ENCODE peak calls at places on chromosomes 4 and X, in nine cellular contexts. One of them, this sample, is unnamed.

GRCh38 chrX:53073115-53073581 is 9.0 kb upstream of the TSPYL2 start:
- DNase-seq in glomerular endothelial cell: no peak
- DNase-seq in activated CD8-positive, alpha-beta T cell treated with anti-CD3 and anti-CD28 coated beads, Interleukin-2, amount 10 ng/mL, durations not matched to agents 7 days and 5 days: no peak
- DNase-seq in GM19239: no peak
- DNase-seq in HT1080: no peak
- DNase-seq in IMR-90: no peak
- DNase-seq in iPS-NIHi11: no peak
- DNase-seq in body of pancreas: no peak
- DNase-seq in NCI-H345: peak; percentile 52
- DNase-seq in this sample: no peak

GRCh38 chrX:103051260-103051789 is 12.6 kb downstream of the BEX1 start:
- DNase-seq in IMR-90: no peak
- DNase-seq in glomerular endothelial cell: no peak
- DNase-seq in NCI-H345: no peak
- DNase-seq in activated CD8-positive, alpha-beta T cell treated with anti-CD3 and anti-CD28 coated beads, Interleukin-2, amount 10 ng/mL, durations not matched to agents 7 days and 5 days: no peak
- DNase-seq in GM19239: no peak
- DNase-seq in body of pancreas: no peak
- DNase-seq in HT1080: no peak
- DNase-seq in iPS-NIHi11: no peak
- DNase-seq in this sample: no peak

GRCh38 chrX:46547857-46548256 is 2.6 kb upstream of the ZNF674 start:
- DNase-seq in iPS-NIHi11: no peak
- DNase-seq in GM19239: no peak
- DNase-seq in body of pancreas: no peak
- DNase-seq in NCI-H345: no peak
- DNase-seq in activated CD8-positive, alpha-beta T cell treated with anti-CD3 and anti-CD28 coated beads, Interleukin-2, amount 10 ng/mL, durations not matched to agents 7 days and 5 days: no peak
- DNase-seq in glomerular endothelial cell: no peak
- DNase-seq in IMR-90: peak; percentile 84
- DNase-seq in HT1080: peak; percentile 77
- DNase-seq in this sample: no peak

GRCh38 chrX:124282580-124282979 is 49.9 kb upstream of the TEX13D start:
- DNase-seq in glomerular endothelial cell: no peak
- DNase-seq in body of pancreas: no peak
- DNase-seq in IMR-90: no peak
- DNase-seq in GM19239: no peak
- DNase-seq in HT1080: peak; percentile 1
- DNase-seq in NCI-H345: no peak
- DNase-seq in iPS-NIHi11: no peak
- DNase-seq in activated CD8-positive, alpha-beta T cell treated with anti-CD3 and anti-CD28 coated beads, Interleukin-2, amount 10 ng/mL, durations not matched to agents 7 days and 5 days: no peak
- DNase-seq in this sample: no peak

GRCh38 chr4:16582526-16582925 is 315.9 kb downstream of the LDB2 start:
- DNase-seq in HT1080: no peak
- DNase-seq in activated CD8-positive, alpha-beta T cell treated with anti-CD3 and anti-CD28 coated beads, Interleukin-2, amount 10 ng/mL, durations not matched to agents 7 days and 5 days: no peak
- DNase-seq in glomerular endothelial cell: no peak
- DNase-seq in NCI-H345: no peak
- DNase-seq in body of pancreas: no peak
- DNase-seq in IMR-90: no peak
- DNase-seq in GM19239: no peak
- DNase-seq in iPS-NIHi11: peak; percentile 46
- DNase-seq in this sample: peak; percentile 5

GRCh38 chr4:57206172-57206571 is 96.0 kb upstream of the IGFBP7 start:
- DNase-seq in IMR-90: no peak
- DNase-seq in glomerular endothelial cell: no peak
- DNase-seq in GM19239: no peak
- DNase-seq in HT1080: no peak
- DNase-seq in iPS-NIHi11: no peak
- DNase-seq in activated CD8-positive, alpha-beta T cell treated with anti-CD3 and anti-CD28 coated beads, Interleukin-2, amount 10 ng/mL, durations not matched to agents 7 days and 5 days: no peak
- DNase-seq in body of pancreas: no peak
- DNase-seq in NCI-H345: no peak
- DNase-seq in this sample: no peak

GRCh38 chrX:115632455-115632854 is 71.5 kb downstream of the PLS3 start:
- DNase-seq in IMR-90: peak; percentile 61
- DNase-seq in GM19239: no peak
- DNase-seq in NCI-H345: no peak
- DNase-seq in HT1080: peak; percentile 7
- DNase-seq in activated CD8-positive, alpha-beta T cell treated with anti-CD3 and anti-CD28 coated beads, Interleukin-2, amount 10 ng/mL, durations not matched to agents 7 days and 5 days: no peak
- DNase-seq in iPS-NIHi11: no peak
- DNase-seq in glomerular endothelial cell: no peak
- DNase-seq in body of pancreas: no peak
- DNase-seq in this sample: no peak

GRCh38 chr4:79358438-79358837 is 32.6 kb upstream of the NAA11 start:
- DNase-seq in glomerular endothelial cell: no peak
- DNase-seq in HT1080: no peak
- DNase-seq in iPS-NIHi11: no peak
- DNase-seq in body of pancreas: no peak
- DNase-seq in activated CD8-positive, alpha-beta T cell treated with anti-CD3 and anti-CD28 coated beads, Interleukin-2, amount 10 ng/mL, durations not matched to agents 7 days and 5 days: no peak
- DNase-seq in IMR-90: no peak
- DNase-seq in NCI-H345: no peak
- DNase-seq in GM19239: no peak
- DNase-seq in this sample: no peak